ENCODE peak calls at places on chromosomes 3 and 15, in nine cellular contexts. One of them, this sample, is unnamed.

GRCh38 chr15:63244399-63244798 is 33.0 kb upstream of the APH1B start:
- DNase-seq in BE2C: no peak
- DNase-seq in dorsolateral prefrontal cortex: no peak
- DNase-seq in stimulated activated CD8-positive, alpha-beta memory T cell treated with anti-CD3 and anti-CD28 coated beads, Interleukin-4, amount 100 ng/mL, for 1 hour: no peak
- DNase-seq in activated effector memory CD4-positive, alpha-beta T cell treated with anti-CD3 and anti-CD28 coated beads, Interleukin-2, amount 50 U/mL, for 16 hours: no peak
- DNase-seq in amniotic stem cell: no peak
- DNase-seq in NCI-H460: no peak
- DNase-seq in HT-29: no peak
- DNase-seq in stimulated activated naive CD8-positive, alpha-beta T cell treated with anti-CD3 and anti-CD28 coated beads, Interleukin-15, amount 100 ng/mL, for 72 hours: no peak
- DNase-seq in this sample: no peak

GRCh38 chr3:69866988-69867720 is 127.9 kb downstream of the MITF start:
- DNase-seq in dorsolateral prefrontal cortex: no peak
- DNase-seq in HT-29: no peak
- DNase-seq in NCI-H460: peak; percentile 33
- DNase-seq in stimulated activated naive CD8-positive, alpha-beta T cell treated with anti-CD3 and anti-CD28 coated beads, Interleukin-15, amount 100 ng/mL, for 72 hours: no peak
- DNase-seq in amniotic stem cell: no peak
- DNase-seq in BE2C: no peak
- DNase-seq in activated effector memory CD4-positive, alpha-beta T cell treated with anti-CD3 and anti-CD28 coated beads, Interleukin-2, amount 50 U/mL, for 16 hours: no peak
- DNase-seq in stimulated activated CD8-positive, alpha-beta memory T cell treated with anti-CD3 and anti-CD28 coated beads, Interleukin-4, amount 100 ng/mL, for 1 hour: no peak
- DNase-seq in this sample: peak; percentile 46

GRCh38 chr3:73480187-73480672 is 144.5 kb downstream of the PDZRN3 start:
- DNase-seq in dorsolateral prefrontal cortex: no peak
- DNase-seq in NCI-H460: no peak
- DNase-seq in amniotic stem cell: no peak
- DNase-seq in activated effector memory CD4-positive, alpha-beta T cell treated with anti-CD3 and anti-CD28 coated beads, Interleukin-2, amount 50 U/mL, for 16 hours: no peak
- DNase-seq in stimulated activated CD8-positive, alpha-beta memory T cell treated with anti-CD3 and anti-CD28 coated beads, Interleukin-4, amount 100 ng/mL, for 1 hour: no peak
- DNase-seq in stimulated activated naive CD8-positive, alpha-beta T cell treated with anti-CD3 and anti-CD28 coated beads, Interleukin-15, amount 100 ng/mL, for 72 hours: no peak
- DNase-seq in HT-29: no peak
- DNase-seq in BE2C: no peak
- DNase-seq in this sample: no peak

GRCh38 chr15:49421991-49422390 is 1.1 kb upstream of the FGF7 start:
- DNase-seq in dorsolateral prefrontal cortex: no peak
- DNase-seq in stimulated activated naive CD8-positive, alpha-beta T cell treated with anti-CD3 and anti-CD28 coated beads, Interleukin-15, amount 100 ng/mL, for 72 hours: peak; percentile 36
- DNase-seq in stimulated activated CD8-positive, alpha-beta memory T cell treated with anti-CD3 and anti-CD28 coated beads, Interleukin-4, amount 100 ng/mL, for 1 hour: no peak
- DNase-seq in NCI-H460: peak; percentile 13
- DNase-seq in amniotic stem cell: no peak
- DNase-seq in BE2C: peak; percentile 30
- DNase-seq in HT-29: peak; percentile 82
- DNase-seq in activated effector memory CD4-positive, alpha-beta T cell treated with anti-CD3 and anti-CD28 coated beads, Interleukin-2, amount 50 U/mL, for 16 hours: peak; percentile 69
- DNase-seq in this sample: peak; percentile 54

GRCh38 chr3:190384241-190384863 is 3.6 kb upstream of the CLDN16 start:
- DNase-seq in NCI-H460: peak; percentile 84
- DNase-seq in amniotic stem cell: no peak
- DNase-seq in HT-29: peak; percentile 93
- DNase-seq in BE2C: no peak
- DNase-seq in stimulated activated CD8-positive, alpha-beta memory T cell treated with anti-CD3 and anti-CD28 coated beads, Interleukin-4, amount 100 ng/mL, for 1 hour: no peak
- DNase-seq in stimulated activated naive CD8-positive, alpha-beta T cell treated with anti-CD3 and anti-CD28 coated beads, Interleukin-15, amount 100 ng/mL, for 72 hours: no peak
- DNase-seq in dorsolateral prefrontal cortex: no peak
- DNase-seq in activated effector memory CD4-positive, alpha-beta T cell treated with anti-CD3 and anti-CD28 coated beads, Interleukin-2, amount 50 U/mL, for 16 hours: no peak
- DNase-seq in this sample: peak; percentile 49

GRCh38 chr3:129487183-129487867 is 41.1 kb upstream of the RHO start:
- DNase-seq in dorsolateral prefrontal cortex: no peak
- DNase-seq in stimulated activated naive CD8-positive, alpha-beta T cell treated with anti-CD3 and anti-CD28 coated beads, Interleukin-15, amount 100 ng/mL, for 72 hours: no peak
- DNase-seq in activated effector memory CD4-positive, alpha-beta T cell treated with anti-CD3 and anti-CD28 coated beads, Interleukin-2, amount 50 U/mL, for 16 hours: no peak
- DNase-seq in BE2C: no peak
- DNase-seq in amniotic stem cell: no peak
- DNase-seq in HT-29: no peak
- DNase-seq in NCI-H460: no peak
- DNase-seq in stimulated activated CD8-positive, alpha-beta memory T cell treated with anti-CD3 and anti-CD28 coated beads, Interleukin-4, amount 100 ng/mL, for 1 hour: no peak
- DNase-seq in this sample: no peak

GRCh38 chr15:31461375-31461774 is 134.7 kb downstream of the KLF13 start:
- DNase-seq in BE2C: no peak
- DNase-seq in activated effector memory CD4-positive, alpha-beta T cell treated with anti-CD3 and anti-CD28 coated beads, Interleukin-2, amount 50 U/mL, for 16 hours: no peak
- DNase-seq in stimulated activated CD8-positive, alpha-beta memory T cell treated with anti-CD3 and anti-CD28 coated beads, Interleukin-4, amount 100 ng/mL, for 1 hour: no peak
- DNase-seq in stimulated activated naive CD8-positive, alpha-beta T cell treated with anti-CD3 and anti-CD28 coated beads, Interleukin-15, amount 100 ng/mL, for 72 hours: no peak
- DNase-seq in HT-29: no peak
- DNase-seq in NCI-H460: no peak
- DNase-seq in amniotic stem cell: no peak
- DNase-seq in dorsolateral prefrontal cortex: no peak
- DNase-seq in this sample: no peak

GRCh38 chr15:75227663-75228280 is 26.1 kb downstream of the C15orf39 start:
- DNase-seq in BE2C: peak; percentile 2
- DNase-seq in stimulated activated CD8-positive, alpha-beta memory T cell treated with anti-CD3 and anti-CD28 coated beads, Interleukin-4, amount 100 ng/mL, for 1 hour: no peak
- DNase-seq in dorsolateral prefrontal cortex: no peak
- DNase-seq in NCI-H460: no peak
- DNase-seq in stimulated activated naive CD8-positive, alpha-beta T cell treated with anti-CD3 and anti-CD28 coated beads, Interleukin-15, amount 100 ng/mL, for 72 hours: no peak
- DNase-seq in HT-29: no peak
- DNase-seq in amniotic stem cell: no peak
- DNase-seq in activated effector memory CD4-positive, alpha-beta T cell treated with anti-CD3 and anti-CD28 coated beads, Interleukin-2, amount 50 U/mL, for 16 hours: no peak
- DNase-seq in this sample: no peak

GRCh38 chr3:52019352-52020080 is 23.8 kb upstream of the RPL29 start:
- DNase-seq in activated effector memory CD4-positive, alpha-beta T cell treated with anti-CD3 and anti-CD28 coated beads, Interleukin-2, amount 50 U/mL, for 16 hours: no peak
- DNase-seq in amniotic stem cell: no peak
- DNase-seq in HT-29: no peak
- DNase-seq in dorsolateral prefrontal cortex: no peak
- DNase-seq in stimulated activated CD8-positive, alpha-beta memory T cell treated with anti-CD3 and anti-CD28 coated beads, Interleukin-4, amount 100 ng/mL, for 1 hour: no peak
- DNase-seq in stimulated activated naive CD8-positive, alpha-beta T cell treated with anti-CD3 and anti-CD28 coated beads, Interleukin-15, amount 100 ng/mL, for 72 hours: no peak
- DNase-seq in BE2C: no peak
- DNase-seq in NCI-H460: no peak
- DNase-seq in this sample: no peak

This sample was measured in HFFc6.